ENCODE peak calls at places on chromosomes 6 and 20, in six cellular contexts. A is cardiac fibroblast, Q is fibroblast of the aortic adventitia, W is heart left ventricle, F is AG10803, C is astrocyte of the spinal cord. B is an unnamed sample.

GRCh38 chr20:40961686-40962640 is 66.7 kb upstream of the TOP1 start:
- DNase-seq in A (peak; percentile 19), Q (peak; percentile 22), W (no peak), F (peak; percentile 65), C (peak; percentile 36), B (peak; percentile 9)

GRCh38 chr6:92352130-92352529 is 1067.2 kb downstream of the EPHA7 start:
- DNase-seq in A (no peak), Q (no peak), W (no peak), F (no peak), C (no peak), B (no peak)

GRCh38 chr6:130362128-130362527 is 3.7 kb upstream of the TMEM200A start:
- DNase-seq in A (no peak), Q (no peak), W (no peak), F (no peak), C (no peak), B (no peak)

GRCh38 chr6:10559492-10560150 is 38.5 kb downstream of the GCNT2 start:
- DNase-seq in A (no peak), Q (no peak), W (no peak), F (no peak), C (no peak), B (no peak)

GRCh38 chr6:38262609-38263008 is 377.1 kb downstream of the BTBD9 start:
- DNase-seq in A (no peak), Q (peak; percentile 52), W (no peak), F (peak; percentile 74), C (peak; percentile 79), B (peak; percentile 69)

GRCh38 chr6:34325618-34326017 is 66.9 kb downstream of the NUDT3 start:
- DNase-seq in A (no peak), Q (no peak), W (no peak), F (no peak), C (no peak), B (no peak)

GRCh38 chr6:161405418-161405817 is 131.6 kb upstream of the AGPAT4 start:
- DNase-seq in A (no peak), Q (no peak), W (no peak), F (no peak), C (no peak), B (no peak)

GRCh38 chr6:46419576-46420002 is 71.7 kb downstream of the RCAN2 start:
- DNase-seq in A (peak; percentile 79), Q (peak; percentile 84), W (no peak), F (peak; percentile 73), C (peak; percentile 73), B (peak; percentile 54)

GRCh38 chr6:68649669-68650068 is 14.6 kb downstream of the ADGRB3 start:
- DNase-seq in A (no peak), Q (no peak), W (no peak), F (no peak), C (no peak), B (no peak)

GRCh38 chr6:149026530-149026942 is 279.7 kb downstream of the UST start:
- DNase-seq in A (peak; percentile 86), Q (peak; percentile 94), W (no peak), F (peak; percentile 83), C (peak; percentile 91), B (no peak)

GRCh38 chr20:63772781-63773520 is 33.4 kb downstream of the SLC2A4RG start:
- DNase-seq in A (no peak), Q (no peak), W (peak; percentile 54), F (no peak), C (no peak), B (peak; percentile 57)

GRCh38 chr6:131980791-131981623 is 29.8 kb upstream of the CCN2 start:
- DNase-seq in A (peak; percentile 39), Q (peak; percentile 30), W (no peak), F (peak; percentile 20), C (no peak), B (no peak)

DNA sequence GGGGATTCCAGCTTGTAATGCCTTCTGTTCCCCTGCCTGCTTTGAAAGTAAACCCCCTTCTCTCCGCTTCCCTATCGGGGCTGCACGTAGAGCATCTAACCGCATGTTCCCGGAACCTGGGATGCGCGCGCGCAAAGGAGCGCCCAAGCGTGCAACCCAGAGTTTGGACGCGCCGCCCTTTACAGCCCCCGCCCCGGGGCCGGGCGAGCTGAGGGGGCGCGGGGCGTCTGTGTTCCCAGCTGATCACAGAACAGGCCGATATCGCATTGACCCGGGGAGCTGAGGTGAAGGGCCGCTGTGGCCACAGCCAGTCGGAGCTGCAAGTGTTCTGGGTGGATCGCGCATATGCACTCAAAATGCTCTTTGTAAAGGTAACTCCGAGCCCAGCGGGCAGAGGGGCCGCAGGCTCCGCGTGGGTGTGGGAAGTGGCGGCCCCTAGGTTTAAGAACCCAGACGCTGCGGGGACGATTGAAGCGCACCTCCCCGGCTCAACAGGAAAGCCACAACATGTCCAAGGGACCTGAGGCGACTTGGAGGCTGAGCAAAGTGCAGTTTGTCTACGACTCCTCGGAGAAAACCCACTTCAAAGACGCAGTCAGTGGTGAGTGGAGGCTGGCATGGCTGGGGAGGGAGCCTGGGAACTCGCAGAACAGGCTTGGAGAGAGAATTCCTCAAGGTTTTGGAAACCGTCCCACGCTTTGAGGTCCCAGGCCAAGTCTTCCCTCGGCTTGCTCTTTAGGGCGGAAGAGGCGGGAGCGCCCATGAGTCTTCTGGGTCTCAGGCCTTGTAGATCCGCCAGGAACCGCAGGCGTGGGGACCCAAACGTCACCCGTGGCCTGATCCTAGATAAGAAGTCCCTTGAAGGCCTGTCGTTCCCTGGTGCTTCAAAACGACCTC is 1.6 kb downstream of the LAMP5 start:
- DNase-seq in A (peak; percentile 12), Q (peak; percentile 14), W (no peak), F (peak; percentile 31), C (no peak), B (peak; percentile 78)
- H3K4me3 ChIP-seq in A (no peak overlapping the region), Q (no peak overlapping the region), W (no peak overlapping the region), F (no peak overlapping the region), C (no peak overlapping the region), B (no peak overlapping the region)

GRCh38 chr6:52407467-52407866 is 12.7 kb upstream of the EFHC1 start:
- DNase-seq in A (peak; percentile 77), Q (peak; percentile 73), W (no peak), F (peak; percentile 63), C (peak; percentile 51), B (peak; percentile 80)
- TF ChIP-seq CTCF in A (peak; percentile 63), Q (peak; percentile 60), W (peak; percentile 48), F (peak; percentile 74), C (peak; percentile 60), B (peak; percentile 62)

GRCh38 chr6:55916188-55916587 is 40.8 kb upstream of the BMP5 start:
- DNase-seq in A (peak; percentile 13), Q (peak; percentile 32), W (no peak), F (peak; percentile 8), C (peak; percentile 52), B (peak; percentile 44)
- H3K4me3 ChIP-seq in A (no peak overlapping the region), Q (no peak overlapping the region), W (no peak overlapping the region), F (no peak overlapping the region), C (no peak overlapping the region), B (no peak overlapping the region)

GRCh38 chr20:47535994-47536393 is 34.3 kb downstream of the NCOA3 start:
- DNase-seq in A (no peak), Q (no peak), W (no peak), F (no peak), C (no peak), B (no peak)

GRCh38 chr20:47532002-47532401 is 30.3 kb downstream of the NCOA3 start:
- DNase-seq in A (no peak), Q (no peak), W (no peak), F (no peak), C (no peak), B (no peak)

GRCh38 chr20:47533518-47534062 is 31.9 kb downstream of the NCOA3 start:
- DNase-seq in A (no peak), Q (no peak), W (no peak), F (no peak), C (no peak), B (no peak)

GRCh38 chr20:47534405-47534804 is 32.7 kb downstream of the NCOA3 start:
- DNase-seq in A (no peak), Q (no peak), W (no peak), F (no peak), C (no peak), B (no peak)

DNA sequence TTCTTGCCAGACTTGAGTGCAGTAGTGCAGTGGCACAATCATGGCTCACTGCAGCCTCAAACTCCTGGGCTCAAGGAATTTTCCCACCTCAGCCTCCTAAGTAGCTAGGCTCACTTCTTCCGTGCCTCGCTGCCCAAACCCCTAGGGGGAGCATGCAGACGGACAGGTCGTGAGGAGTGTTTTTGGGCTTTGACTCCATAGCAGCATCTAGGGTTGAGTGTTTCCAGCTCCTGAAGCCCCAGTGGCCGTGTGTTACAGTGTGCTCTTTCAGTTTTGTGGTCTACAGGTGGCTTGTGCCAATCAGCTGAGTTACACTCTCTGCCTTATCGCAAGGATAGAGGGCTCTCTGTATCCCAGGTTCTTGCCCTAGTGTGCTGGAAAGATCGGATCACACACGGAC is 33.4 kb downstream of the NCOA3 start:
- DNase-seq in A (no peak), Q (no peak), W (no peak), F (no peak), C (no peak), B (no peak)
- TF ChIP-seq CTCF in A (no peak), Q (no peak), W (no peak), F (no peak), C (peak; percentile 28), B (no peak)

GRCh38 chr6:52984247-52984646 is 10.8 kb downstream of the GSTA4 start:
- DNase-seq in A (no peak), Q (no peak), W (no peak), F (peak; percentile 24), C (peak; percentile 39), B (no peak)
- H3K4me3 ChIP-seq in A (no peak overlapping the region), Q (no peak overlapping the region), W (no peak overlapping the region), F (no peak overlapping the region), C (no peak overlapping the region), B (no peak overlapping the region)

GRCh38 chr20:50610212-50610718 is 81.1 kb downstream of the RIPOR3 start:
- DNase-seq in A (no peak), Q (no peak), W (no peak), F (no peak), C (no peak), B (peak; percentile 92)
- TF ChIP-seq CTCF in A (peak; percentile 10), Q (no peak), W (no peak), F (peak; percentile 24), C (no peak), B (peak; percentile 17)

GRCh38 chr6:7050099-7050498 is 57.7 kb upstream of the RREB1 start:
- DNase-seq in A (no peak), Q (no peak), W (no peak), F (no peak), C (no peak), B (no peak)

GRCh38 chr6:7051780-7052440 is 55.9 kb upstream of the RREB1 start:
- DNase-seq in A (peak; percentile 16), Q (no peak), W (peak; percentile 86), F (no peak), C (peak; percentile 37), B (peak; percentile 88)

GRCh38 chr6:7050911-7051779 is 56.6 kb upstream of the RREB1 start:
- DNase-seq in A (peak; percentile 56), Q (peak; percentile 60), W (peak; percentile 79), F (peak; percentile 51), C (peak; percentile 84), B (peak; percentile 97)

GRCh38 chr6:7052441-7052936 is 55.3 kb upstream of the RREB1 start:
- DNase-seq in A (peak; percentile 77), Q (peak; percentile 42), W (peak; percentile 85), F (peak; percentile 62), C (peak; percentile 88), B (peak; percentile 81)

DNA sequence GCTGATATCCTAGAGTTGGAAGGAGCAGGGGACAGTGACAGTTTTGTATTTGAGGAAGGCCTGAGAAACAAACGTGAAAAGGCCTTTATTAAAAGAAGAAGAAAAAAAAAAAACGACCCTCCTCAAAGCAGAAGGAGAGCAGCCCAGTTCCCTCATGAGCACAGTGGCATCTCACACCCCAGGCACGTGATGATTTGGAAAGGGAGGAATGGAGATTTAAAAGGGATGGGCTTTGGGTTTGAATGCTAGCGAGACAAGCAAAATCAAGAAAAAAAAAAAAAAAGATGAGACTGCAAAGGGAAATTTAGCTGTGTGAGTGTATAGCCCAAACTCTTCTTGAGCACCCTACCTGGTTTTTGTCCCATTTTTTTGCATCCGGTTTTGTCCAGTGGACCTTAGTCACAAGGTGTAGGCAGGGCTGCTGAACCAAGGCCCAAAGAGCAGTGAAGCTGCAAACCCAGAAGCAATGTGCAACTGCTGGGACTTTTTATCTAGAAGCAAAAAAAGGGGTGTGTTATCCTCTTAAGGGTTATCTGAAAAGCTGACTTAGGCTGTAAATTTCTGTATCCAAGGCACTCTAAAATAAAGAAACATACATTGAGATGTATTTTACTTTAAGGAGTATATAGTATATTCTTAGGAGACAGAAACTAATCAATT is 54.5 kb upstream of the RREB1 start:
- DNase-seq in A (no peak), Q (no peak), W (no peak), F (no peak), C (no peak), B (peak; percentile 74)
- H3K4me3 ChIP-seq in A (no peak overlapping the region), Q (no peak overlapping the region), W (no peak overlapping the region), F (no peak overlapping the region), C (no peak overlapping the region), B (no peak overlapping the region)